ENCODE peak calls at places on chromosome 7, in six cellular contexts. One of them, this sample, is unnamed.
A peak's percentile ranks its signal among the peaks of the same experiment; 100 is the strongest.

GRCh38 chr7:992445-992741 is 9.4 kb downstream of the CYP2W1 start:
- DNase-seq in CD8-positive, alpha-beta memory T cell: no peak
- DNase-seq in neural crest cell: no peak
- DNase-seq in GM10248: no peak
- DNase-seq in stimulated activated CD4-positive, alpha-beta T cell treated with anti-CD3 and anti-CD28 coated beads, Interleukin-4, amount 100 ng/mL, for 48 hours: no peak
- DNase-seq in left lung: no peak
- DNase-seq in this sample: no peak

GRCh38 chr7:38330861-38331709 is 57.6 kb upstream of the TARP start:
- DNase-seq in CD8-positive, alpha-beta memory T cell: no peak
- DNase-seq in neural crest cell: no peak
- DNase-seq in GM10248: no peak
- DNase-seq in stimulated activated CD4-positive, alpha-beta T cell treated with anti-CD3 and anti-CD28 coated beads, Interleukin-4, amount 100 ng/mL, for 48 hours: no peak
- DNase-seq in left lung: no peak
- DNase-seq in this sample: no peak

GRCh38 chr7:138008046-138008587 is 6.2 kb upstream of the CREB3L2 start:
- DNase-seq in CD8-positive, alpha-beta memory T cell: no peak
- DNase-seq in neural crest cell: no peak
- DNase-seq in GM10248: no peak
- DNase-seq in stimulated activated CD4-positive, alpha-beta T cell treated with anti-CD3 and anti-CD28 coated beads, Interleukin-4, amount 100 ng/mL, for 48 hours: no peak
- DNase-seq in left lung: no peak
- DNase-seq in this sample: no peak

GRCh38 chr7:66747385-66748126 is 7.0 kb downstream of the RABGEF1 start:
- DNase-seq in CD8-positive, alpha-beta memory T cell: no peak
- DNase-seq in neural crest cell: no peak
- DNase-seq in GM10248: no peak
- DNase-seq in stimulated activated CD4-positive, alpha-beta T cell treated with anti-CD3 and anti-CD28 coated beads, Interleukin-4, amount 100 ng/mL, for 48 hours: no peak
- DNase-seq in left lung: no peak
- DNase-seq in this sample: no peak

GRCh38 chr7:138127996-138128395 is 51.7 kb downstream of the AKR1D1 start:
- DNase-seq in CD8-positive, alpha-beta memory T cell: no peak
- DNase-seq in neural crest cell: no peak
- DNase-seq in GM10248: no peak
- DNase-seq in stimulated activated CD4-positive, alpha-beta T cell treated with anti-CD3 and anti-CD28 coated beads, Interleukin-4, amount 100 ng/mL, for 48 hours: no peak
- DNase-seq in left lung: no peak
- DNase-seq in this sample: no peak

GRCh38 chr7:16301251-16301650 is 120.1 kb downstream of the CRPPA start:
- DNase-seq in CD8-positive, alpha-beta memory T cell: no peak
- DNase-seq in neural crest cell: no peak
- DNase-seq in GM10248: no peak
- DNase-seq in stimulated activated CD4-positive, alpha-beta T cell treated with anti-CD3 and anti-CD28 coated beads, Interleukin-4, amount 100 ng/mL, for 48 hours: no peak
- DNase-seq in left lung: no peak
- DNase-seq in this sample: no peak

GRCh38 chr7:139813141-139813540 is 15.9 kb upstream of the TBXAS1 start:
- DNase-seq in CD8-positive, alpha-beta memory T cell: no peak
- DNase-seq in neural crest cell: no peak
- DNase-seq in GM10248: no peak
- DNase-seq in stimulated activated CD4-positive, alpha-beta T cell treated with anti-CD3 and anti-CD28 coated beads, Interleukin-4, amount 100 ng/mL, for 48 hours: no peak
- DNase-seq in left lung: no peak
- DNase-seq in this sample: no peak

GRCh38 chr7:79386688-79387422 is 66.6 kb downstream of the MAGI2 start:
- DNase-seq in CD8-positive, alpha-beta memory T cell: no peak
- DNase-seq in neural crest cell: no peak
- DNase-seq in GM10248: no peak
- DNase-seq in stimulated activated CD4-positive, alpha-beta T cell treated with anti-CD3 and anti-CD28 coated beads, Interleukin-4, amount 100 ng/mL, for 48 hours: no peak
- DNase-seq in left lung: no peak
- DNase-seq in this sample: no peak

GRCh38 chr7:108311446-108312168 is 144.6 kb downstream of the NRCAM start:
- DNase-seq in CD8-positive, alpha-beta memory T cell: no peak
- DNase-seq in neural crest cell: no peak
- DNase-seq in GM10248: peak; percentile 23
- DNase-seq in stimulated activated CD4-positive, alpha-beta T cell treated with anti-CD3 and anti-CD28 coated beads, Interleukin-4, amount 100 ng/mL, for 48 hours: no peak
- DNase-seq in left lung: no peak
- DNase-seq in this sample: no peak

GRCh38 chr7:17408245-17408903 is 109.9 kb downstream of the AHR start:
- DNase-seq in CD8-positive, alpha-beta memory T cell: no peak
- DNase-seq in neural crest cell: no peak
- DNase-seq in GM10248: no peak
- DNase-seq in stimulated activated CD4-positive, alpha-beta T cell treated with anti-CD3 and anti-CD28 coated beads, Interleukin-4, amount 100 ng/mL, for 48 hours: no peak
- DNase-seq in left lung: peak; percentile 75
- DNase-seq in this sample: no peak

GRCh38 chr7:11294965-11295364 is 321.3 kb downstream of the PHF14 start:
- DNase-seq in CD8-positive, alpha-beta memory T cell: no peak
- DNase-seq in neural crest cell: no peak
- DNase-seq in GM10248: no peak
- DNase-seq in stimulated activated CD4-positive, alpha-beta T cell treated with anti-CD3 and anti-CD28 coated beads, Interleukin-4, amount 100 ng/mL, for 48 hours: no peak
- DNase-seq in left lung: no peak
- DNase-seq in this sample: no peak

GRCh38 chr7:84524714-84525694 is 330.4 kb upstream of the SEMA3A start:
- DNase-seq in CD8-positive, alpha-beta memory T cell: no peak
- DNase-seq in neural crest cell: no peak
- DNase-seq in GM10248: no peak
- DNase-seq in stimulated activated CD4-positive, alpha-beta T cell treated with anti-CD3 and anti-CD28 coated beads, Interleukin-4, amount 100 ng/mL, for 48 hours: no peak
- DNase-seq in left lung: no peak
- DNase-seq in this sample: no peak

GRCh38 chr7:37341033-37341630 is 107.5 kb downstream of the ELMO1 start:
- DNase-seq in CD8-positive, alpha-beta memory T cell: no peak
- DNase-seq in neural crest cell: no peak
- DNase-seq in GM10248: peak; percentile 53
- DNase-seq in stimulated activated CD4-positive, alpha-beta T cell treated with anti-CD3 and anti-CD28 coated beads, Interleukin-4, amount 100 ng/mL, for 48 hours: no peak
- DNase-seq in left lung: no peak
- DNase-seq in this sample: no peak

GRCh38 chr7:101900103-101900502 is 82.7 kb downstream of the CUX1 start:
- DNase-seq in CD8-positive, alpha-beta memory T cell: no peak
- DNase-seq in neural crest cell: no peak
- DNase-seq in GM10248: no peak
- DNase-seq in stimulated activated CD4-positive, alpha-beta T cell treated with anti-CD3 and anti-CD28 coated beads, Interleukin-4, amount 100 ng/mL, for 48 hours: no peak
- DNase-seq in left lung: no peak
- DNase-seq in this sample: no peak

GRCh38 chr7:20199015-20199737 is 18.0 kb downstream of the MACC1 start:
- DNase-seq in CD8-positive, alpha-beta memory T cell: no peak
- DNase-seq in neural crest cell: no peak
- DNase-seq in GM10248: peak; percentile 42
- DNase-seq in stimulated activated CD4-positive, alpha-beta T cell treated with anti-CD3 and anti-CD28 coated beads, Interleukin-4, amount 100 ng/mL, for 48 hours: no peak
- DNase-seq in left lung: peak; percentile 81
- DNase-seq in this sample: peak; percentile 75

GRCh38 chr7:122311719-122312118 is 7.2 kb upstream of the FEZF1 start:
- DNase-seq in CD8-positive, alpha-beta memory T cell: no peak
- DNase-seq in neural crest cell: no peak
- DNase-seq in GM10248: no peak
- DNase-seq in stimulated activated CD4-positive, alpha-beta T cell treated with anti-CD3 and anti-CD28 coated beads, Interleukin-4, amount 100 ng/mL, for 48 hours: no peak
- DNase-seq in left lung: no peak
- DNase-seq in this sample: no peak

GRCh38 chr7:3754488-3755365 is 453.7 kb downstream of the SDK1 start:
- DNase-seq in CD8-positive, alpha-beta memory T cell: no peak
- DNase-seq in neural crest cell: no peak
- DNase-seq in GM10248: no peak
- DNase-seq in stimulated activated CD4-positive, alpha-beta T cell treated with anti-CD3 and anti-CD28 coated beads, Interleukin-4, amount 100 ng/mL, for 48 hours: no peak
- DNase-seq in left lung: peak; percentile 39
- DNase-seq in this sample: no peak

GRCh38 chr7:147523056-147523455 is 1067.5 kb upstream of the C7orf33 start:
- DNase-seq in CD8-positive, alpha-beta memory T cell: no peak
- DNase-seq in neural crest cell: no peak
- DNase-seq in GM10248: no peak
- DNase-seq in stimulated activated CD4-positive, alpha-beta T cell treated with anti-CD3 and anti-CD28 coated beads, Interleukin-4, amount 100 ng/mL, for 48 hours: no peak
- DNase-seq in left lung: no peak
- DNase-seq in this sample: no peak

GRCh38 chr7:159165352-159165751 is 20.7 kb upstream of the VIPR2 start:
- DNase-seq in CD8-positive, alpha-beta memory T cell: no peak
- DNase-seq in neural crest cell: no peak
- DNase-seq in GM10248: no peak
- DNase-seq in stimulated activated CD4-positive, alpha-beta T cell treated with anti-CD3 and anti-CD28 coated beads, Interleukin-4, amount 100 ng/mL, for 48 hours: no peak
- DNase-seq in left lung: no peak
- DNase-seq in this sample: no peak

GRCh38 chr7:112205348-112206237 is 606 bp downstream of the DOCK4 start:
- DNase-seq in CD8-positive, alpha-beta memory T cell: peak; percentile 28
- DNase-seq in neural crest cell: peak; percentile 55
- DNase-seq in GM10248: peak; percentile 26
- DNase-seq in stimulated activated CD4-positive, alpha-beta T cell treated with anti-CD3 and anti-CD28 coated beads, Interleukin-4, amount 100 ng/mL, for 48 hours: no peak
- DNase-seq in left lung: peak; percentile 79
- DNase-seq in this sample: peak; percentile 75

GRCh38 chr7:22008011-22008410 is 62.3 kb upstream of the CDCA7L start:
- DNase-seq in CD8-positive, alpha-beta memory T cell: no peak
- DNase-seq in neural crest cell: no peak
- DNase-seq in GM10248: no peak
- DNase-seq in stimulated activated CD4-positive, alpha-beta T cell treated with anti-CD3 and anti-CD28 coated beads, Interleukin-4, amount 100 ng/mL, for 48 hours: no peak
- DNase-seq in left lung: no peak
- DNase-seq in this sample: no peak

GRCh38 chr7:158568974-158569857 is 18.4 kb downstream of the PTPRN2 start:
- DNase-seq in CD8-positive, alpha-beta memory T cell: no peak
- DNase-seq in neural crest cell: no peak
- DNase-seq in GM10248: no peak
- DNase-seq in stimulated activated CD4-positive, alpha-beta T cell treated with anti-CD3 and anti-CD28 coated beads, Interleukin-4, amount 100 ng/mL, for 48 hours: no peak
- DNase-seq in left lung: no peak
- DNase-seq in this sample: no peak

GRCh38 chr7:86708334-86708733 is 64.6 kb downstream of the GRM3 start:
- DNase-seq in CD8-positive, alpha-beta memory T cell: no peak
- DNase-seq in neural crest cell: no peak
- DNase-seq in GM10248: no peak
- DNase-seq in stimulated activated CD4-positive, alpha-beta T cell treated with anti-CD3 and anti-CD28 coated beads, Interleukin-4, amount 100 ng/mL, for 48 hours: no peak
- DNase-seq in left lung: no peak
- DNase-seq in this sample: no peak

GRCh38 chr7:17109017-17109416 is 189.4 kb upstream of the AHR start:
- DNase-seq in CD8-positive, alpha-beta memory T cell: no peak
- DNase-seq in neural crest cell: no peak
- DNase-seq in GM10248: no peak
- DNase-seq in stimulated activated CD4-positive, alpha-beta T cell treated with anti-CD3 and anti-CD28 coated beads, Interleukin-4, amount 100 ng/mL, for 48 hours: no peak
- DNase-seq in left lung: no peak
- DNase-seq in this sample: no peak

GRCh38 chr7:130227883-130228575 is 20.4 kb downstream of the SSMEM1 start:
- DNase-seq in CD8-positive, alpha-beta memory T cell: no peak
- DNase-seq in neural crest cell: no peak
- DNase-seq in GM10248: no peak
- DNase-seq in stimulated activated CD4-positive, alpha-beta T cell treated with anti-CD3 and anti-CD28 coated beads, Interleukin-4, amount 100 ng/mL, for 48 hours: no peak
- DNase-seq in left lung: no peak
- DNase-seq in this sample: no peak

GRCh38 chr7:95578299-95578855 is 17.9 kb downstream of the PDK4 start:
- DNase-seq in CD8-positive, alpha-beta memory T cell: no peak
- DNase-seq in neural crest cell: no peak
- DNase-seq in GM10248: no peak
- DNase-seq in stimulated activated CD4-positive, alpha-beta T cell treated with anti-CD3 and anti-CD28 coated beads, Interleukin-4, amount 100 ng/mL, for 48 hours: no peak
- DNase-seq in left lung: no peak
- DNase-seq in this sample: no peak

GRCh38 chr7:84105582-84105981 is 89.0 kb downstream of the SEMA3A start:
- DNase-seq in CD8-positive, alpha-beta memory T cell: no peak
- DNase-seq in neural crest cell: no peak
- DNase-seq in GM10248: no peak
- DNase-seq in stimulated activated CD4-positive, alpha-beta T cell treated with anti-CD3 and anti-CD28 coated beads, Interleukin-4, amount 100 ng/mL, for 48 hours: no peak
- DNase-seq in left lung: no peak
- DNase-seq in this sample: no peak

GRCh38 chr7:46391215-46391614 is 470.1 kb upstream of the IGFBP3 start:
- DNase-seq in CD8-positive, alpha-beta memory T cell: no peak
- DNase-seq in neural crest cell: no peak
- DNase-seq in GM10248: no peak
- DNase-seq in stimulated activated CD4-positive, alpha-beta T cell treated with anti-CD3 and anti-CD28 coated beads, Interleukin-4, amount 100 ng/mL, for 48 hours: no peak
- DNase-seq in left lung: no peak
- DNase-seq in this sample: no peak

GRCh38 chr7:13989138-13989943 is at the start of gene ETV1:
- DNase-seq in CD8-positive, alpha-beta memory T cell: no peak
- DNase-seq in neural crest cell: peak; percentile 75
- DNase-seq in GM10248: no peak
- DNase-seq in stimulated activated CD4-positive, alpha-beta T cell treated with anti-CD3 and anti-CD28 coated beads, Interleukin-4, amount 100 ng/mL, for 48 hours: no peak
- DNase-seq in left lung: peak; percentile 75
- DNase-seq in this sample: peak; percentile 81